ENCODE peak calls at places on chromosomes 1 and 21, in nine cellular contexts. One of them, this sample, is unnamed.

GRCh38 chr1:1371354-1371740 is 3.7 kb downstream of the AURKAIP1 start:
- DNase-seq in A549: no peak
- DNase-seq in Panc1: no peak
- DNase-seq in mesenchymal stem cell: no peak
- DNase-seq in WERI-Rb-1: no peak
- DNase-seq in fibroblast of mammary gland: peak
- DNase-seq in brain microvascular endothelial cell: no peak
- DNase-seq in left ventricle myocardium inferior: no peak
- DNase-seq in foreskin fibroblast: no peak
- DNase-seq in this sample: peak

GRCh38 chr21:38740131-38740530 is 65.6 kb upstream of the ETS2 start:
- DNase-seq in A549: no peak
- DNase-seq in Panc1: no peak
- DNase-seq in mesenchymal stem cell: peak
- DNase-seq in WERI-Rb-1: no peak
- DNase-seq in fibroblast of mammary gland: no peak
- DNase-seq in brain microvascular endothelial cell: no peak
- DNase-seq in left ventricle myocardium inferior: no peak
- DNase-seq in foreskin fibroblast: no peak
- DNase-seq in this sample: no peak

GRCh38 chr21:32867587-32867986 is 96.0 kb upstream of the PAXBP1 start:
- DNase-seq in A549: no peak
- DNase-seq in Panc1: no peak
- DNase-seq in mesenchymal stem cell: no peak
- DNase-seq in WERI-Rb-1: no peak
- DNase-seq in fibroblast of mammary gland: no peak
- DNase-seq in brain microvascular endothelial cell: no peak
- DNase-seq in left ventricle myocardium inferior: no peak
- DNase-seq in foreskin fibroblast: no peak
- DNase-seq in this sample: no peak

GRCh38 chr21:41950941-41951408 is 2.8 kb downstream of the C2CD2 start:
- DNase-seq in A549: no peak
- DNase-seq in Panc1: no peak
- DNase-seq in mesenchymal stem cell: no peak
- DNase-seq in WERI-Rb-1: peak
- DNase-seq in fibroblast of mammary gland: no peak
- DNase-seq in brain microvascular endothelial cell: no peak
- DNase-seq in left ventricle myocardium inferior: no peak
- DNase-seq in foreskin fibroblast: no peak
- DNase-seq in this sample: no peak

GRCh38 chr1:21931171-21932093 is 5.7 kb downstream of the HSPG2 start:
- DNase-seq in A549: peak
- DNase-seq in Panc1: no peak
- DNase-seq in mesenchymal stem cell: peak
- DNase-seq in WERI-Rb-1: no peak
- DNase-seq in fibroblast of mammary gland: peak
- DNase-seq in brain microvascular endothelial cell: peak
- DNase-seq in left ventricle myocardium inferior: peak
- DNase-seq in foreskin fibroblast: peak
- DNase-seq in this sample: peak

GRCh38 chr21:38753114-38754100 is 52.3 kb upstream of the ETS2 start:
- DNase-seq in A549: no peak
- DNase-seq in Panc1: no peak
- DNase-seq in mesenchymal stem cell: no peak
- DNase-seq in WERI-Rb-1: no peak
- DNase-seq in fibroblast of mammary gland: no peak
- DNase-seq in brain microvascular endothelial cell: no peak
- DNase-seq in left ventricle myocardium inferior: no peak
- DNase-seq in foreskin fibroblast: no peak
- DNase-seq in this sample: peak

GRCh38 chr1:40030528-40031135 is 9.9 kb upstream of the CAP1 start:
- DNase-seq in A549: no peak
- DNase-seq in Panc1: no peak
- DNase-seq in mesenchymal stem cell: no peak
- DNase-seq in WERI-Rb-1: no peak
- DNase-seq in fibroblast of mammary gland: peak
- DNase-seq in brain microvascular endothelial cell: peak
- DNase-seq in left ventricle myocardium inferior: no peak
- DNase-seq in foreskin fibroblast: no peak
- DNase-seq in this sample: peak

GRCh38 chr1:6241107-6241886 is 2.7 kb upstream of the HES3 start:
- DNase-seq in A549: no peak
- DNase-seq in Panc1: no peak
- DNase-seq in mesenchymal stem cell: no peak
- DNase-seq in WERI-Rb-1: no peak
- DNase-seq in fibroblast of mammary gland: no peak
- DNase-seq in brain microvascular endothelial cell: no peak
- DNase-seq in left ventricle myocardium inferior: no peak
- DNase-seq in foreskin fibroblast: no peak
- DNase-seq in this sample: no peak

GRCh38 chr1:40820251-40820797 is 36.7 kb downstream of the KCNQ4 start:
- DNase-seq in A549: no peak
- DNase-seq in Panc1: no peak
- DNase-seq in mesenchymal stem cell: no peak
- DNase-seq in WERI-Rb-1: no peak
- DNase-seq in fibroblast of mammary gland: no peak
- DNase-seq in brain microvascular endothelial cell: no peak
- DNase-seq in left ventricle myocardium inferior: no peak
- DNase-seq in foreskin fibroblast: no peak
- DNase-seq in this sample: peak

GRCh38 chr1:91744973-91745648 is 140.8 kb downstream of the TGFBR3 start:
- DNase-seq in A549: no peak
- DNase-seq in Panc1: no peak
- DNase-seq in mesenchymal stem cell: no peak
- DNase-seq in WERI-Rb-1: no peak
- DNase-seq in fibroblast of mammary gland: peak
- DNase-seq in brain microvascular endothelial cell: no peak
- DNase-seq in left ventricle myocardium inferior: peak
- DNase-seq in foreskin fibroblast: peak
- DNase-seq in this sample: no peak

GRCh38 chr1:183033205-183033604 is 10.0 kb downstream of the LAMC1 start:
- DNase-seq in A549: no peak
- DNase-seq in Panc1: no peak
- DNase-seq in mesenchymal stem cell: no peak
- DNase-seq in WERI-Rb-1: no peak
- DNase-seq in fibroblast of mammary gland: no peak
- DNase-seq in brain microvascular endothelial cell: no peak
- DNase-seq in left ventricle myocardium inferior: no peak
- DNase-seq in foreskin fibroblast: no peak
- DNase-seq in this sample: no peak

GRCh38 chr1:216175714-216176113 is 247.5 kb downstream of the USH2A start:
- DNase-seq in A549: no peak
- DNase-seq in Panc1: no peak
- DNase-seq in mesenchymal stem cell: no peak
- DNase-seq in WERI-Rb-1: peak
- DNase-seq in fibroblast of mammary gland: no peak
- DNase-seq in brain microvascular endothelial cell: no peak
- DNase-seq in left ventricle myocardium inferior: no peak
- DNase-seq in foreskin fibroblast: no peak
- DNase-seq in this sample: no peak

GRCh38 chr1:43705982-43706597 is 1.2 kb upstream of the ST3GAL3 start:
- DNase-seq in A549: no peak
- DNase-seq in Panc1: no peak
- DNase-seq in mesenchymal stem cell: peak
- DNase-seq in WERI-Rb-1: no peak
- DNase-seq in fibroblast of mammary gland: peak
- DNase-seq in brain microvascular endothelial cell: no peak
- DNase-seq in left ventricle myocardium inferior: no peak
- DNase-seq in foreskin fibroblast: no peak
- DNase-seq in this sample: no peak

GRCh38 chr1:28246427-28246832 is 10.5 kb downstream of the ATP5IF1 start:
- DNase-seq in A549: no peak
- DNase-seq in Panc1: no peak
- DNase-seq in mesenchymal stem cell: no peak
- DNase-seq in WERI-Rb-1: no peak
- DNase-seq in fibroblast of mammary gland: peak
- DNase-seq in brain microvascular endothelial cell: no peak
- DNase-seq in left ventricle myocardium inferior: no peak
- DNase-seq in foreskin fibroblast: no peak
- DNase-seq in this sample: peak

GRCh38 chr21:26515257-26515656 is 57.8 kb downstream of the CYYR1 start:
- DNase-seq in A549: no peak
- DNase-seq in Panc1: no peak
- DNase-seq in mesenchymal stem cell: no peak
- DNase-seq in WERI-Rb-1: no peak
- DNase-seq in fibroblast of mammary gland: no peak
- DNase-seq in brain microvascular endothelial cell: no peak
- DNase-seq in left ventricle myocardium inferior: no peak
- DNase-seq in foreskin fibroblast: no peak
- DNase-seq in this sample: no peak

GRCh38 chr1:228363686-228364067 is 43.0 kb downstream of the TRIM11 start:
- DNase-seq in A549: no peak
- DNase-seq in Panc1: no peak
- DNase-seq in mesenchymal stem cell: no peak
- DNase-seq in WERI-Rb-1: no peak
- DNase-seq in fibroblast of mammary gland: no peak
- DNase-seq in brain microvascular endothelial cell: no peak
- DNase-seq in left ventricle myocardium inferior: peak
- DNase-seq in foreskin fibroblast: no peak
- DNase-seq in this sample: no peak

GRCh38 chr1:160853756-160854155 is 8.9 kb downstream of the CD244 start:
- DNase-seq in A549: no peak
- DNase-seq in Panc1: no peak
- DNase-seq in mesenchymal stem cell: no peak
- DNase-seq in WERI-Rb-1: no peak
- DNase-seq in fibroblast of mammary gland: no peak
- DNase-seq in brain microvascular endothelial cell: no peak
- DNase-seq in left ventricle myocardium inferior: no peak
- DNase-seq in foreskin fibroblast: no peak
- DNase-seq in this sample: no peak

DNA sequence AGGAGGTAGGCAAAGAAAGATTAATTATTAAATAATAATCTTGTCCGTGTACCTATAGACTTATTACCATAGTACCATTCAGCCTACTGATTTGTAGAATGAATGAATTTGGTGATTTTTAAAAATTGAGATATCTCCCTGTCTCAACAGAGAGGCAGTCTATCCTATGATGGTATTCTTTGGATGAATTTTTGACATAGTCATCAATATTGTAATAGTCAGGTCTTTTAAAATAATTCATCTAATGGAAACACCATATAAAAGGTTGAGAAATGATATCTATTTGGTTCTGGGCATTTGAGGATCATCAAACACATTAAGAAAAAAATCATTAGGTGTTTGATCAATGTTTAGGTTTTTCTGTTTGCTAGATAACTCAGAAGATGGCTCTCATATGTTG is 35.6 kb upstream of the MAB21L3 start:
- DNase-seq in A549: no peak
- DNase-seq in Panc1: no peak
- DNase-seq in mesenchymal stem cell: no peak
- DNase-seq in WERI-Rb-1: no peak
- DNase-seq in fibroblast of mammary gland: no peak
- DNase-seq in brain microvascular endothelial cell: no peak
- DNase-seq in left ventricle myocardium inferior: no peak
- DNase-seq in foreskin fibroblast: no peak
- DNase-seq in this sample: no peak
- H3K4me3 ChIP-seq in A549: no peak
- H3K4me3 ChIP-seq in Panc1: no peak
- H3K4me3 ChIP-seq in mesenchymal stem cell: no peak
- H3K4me3 ChIP-seq in WERI-Rb-1: no peak
- H3K4me3 ChIP-seq in fibroblast of mammary gland: no peak
- H3K4me3 ChIP-seq in brain microvascular endothelial cell: no peak
- H3K4me3 ChIP-seq in left ventricle myocardium inferior: no peak
- H3K4me3 ChIP-seq in foreskin fibroblast: no peak
- H3K4me3 ChIP-seq in this sample: no peak

DNA sequence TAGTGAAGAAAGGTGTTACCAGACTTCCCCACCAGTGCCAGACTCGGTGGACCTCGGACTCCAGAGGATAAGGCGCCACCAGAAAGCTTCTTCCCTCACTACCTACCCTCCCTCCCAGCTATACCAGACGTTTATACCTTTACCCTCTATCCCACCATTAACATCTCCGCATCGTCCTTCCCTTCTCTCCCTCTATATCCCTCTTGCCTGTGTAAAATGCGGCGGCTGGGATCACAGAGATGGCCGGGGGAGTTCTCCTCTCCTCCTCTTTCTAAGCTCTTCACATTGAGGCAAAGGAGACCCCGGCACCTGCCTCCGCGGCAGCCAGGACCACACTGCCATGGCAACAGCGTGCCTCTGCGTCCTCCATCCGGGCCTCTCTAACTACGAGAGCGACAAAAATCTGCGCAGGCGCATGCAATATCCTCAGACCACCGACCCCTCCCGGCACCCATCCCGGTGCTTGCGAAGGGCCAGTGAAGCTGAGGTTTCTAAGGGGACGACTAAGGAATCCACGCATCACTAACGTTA is at the start of gene CCDC181:
- DNase-seq in A549: peak
- DNase-seq in Panc1: peak
- DNase-seq in mesenchymal stem cell: peak
- DNase-seq in WERI-Rb-1: peak
- DNase-seq in fibroblast of mammary gland: peak
- DNase-seq in brain microvascular endothelial cell: peak
- DNase-seq in left ventricle myocardium inferior: peak
- DNase-seq in foreskin fibroblast: peak
- DNase-seq in this sample: peak
- H3K4me3 ChIP-seq in A549: peak
- H3K4me3 ChIP-seq in Panc1: peak
- H3K4me3 ChIP-seq in mesenchymal stem cell: peak
- H3K4me3 ChIP-seq in WERI-Rb-1: peak
- H3K4me3 ChIP-seq in fibroblast of mammary gland: peak
- H3K4me3 ChIP-seq in brain microvascular endothelial cell: peak
- H3K4me3 ChIP-seq in left ventricle myocardium inferior: peak
- H3K4me3 ChIP-seq in foreskin fibroblast: peak
- H3K4me3 ChIP-seq in this sample: peak

GRCh38 chr1:115764541-115764940 is 4.0 kb downstream of the CASQ2 start:
- DNase-seq in A549: peak
- DNase-seq in Panc1: no peak
- DNase-seq in mesenchymal stem cell: peak
- DNase-seq in WERI-Rb-1: peak
- DNase-seq in fibroblast of mammary gland: peak
- DNase-seq in brain microvascular endothelial cell: peak
- DNase-seq in left ventricle myocardium inferior: no peak
- DNase-seq in foreskin fibroblast: peak
- DNase-seq in this sample: peak
- H3K4me3 ChIP-seq in A549: no peak
- H3K4me3 ChIP-seq in Panc1: no peak
- H3K4me3 ChIP-seq in mesenchymal stem cell: no peak
- H3K4me3 ChIP-seq in WERI-Rb-1: no peak
- H3K4me3 ChIP-seq in fibroblast of mammary gland: no peak
- H3K4me3 ChIP-seq in brain microvascular endothelial cell: no peak
- H3K4me3 ChIP-seq in left ventricle myocardium inferior: peak
- H3K4me3 ChIP-seq in foreskin fibroblast: no peak
- H3K4me3 ChIP-seq in this sample: no peak

DNA sequence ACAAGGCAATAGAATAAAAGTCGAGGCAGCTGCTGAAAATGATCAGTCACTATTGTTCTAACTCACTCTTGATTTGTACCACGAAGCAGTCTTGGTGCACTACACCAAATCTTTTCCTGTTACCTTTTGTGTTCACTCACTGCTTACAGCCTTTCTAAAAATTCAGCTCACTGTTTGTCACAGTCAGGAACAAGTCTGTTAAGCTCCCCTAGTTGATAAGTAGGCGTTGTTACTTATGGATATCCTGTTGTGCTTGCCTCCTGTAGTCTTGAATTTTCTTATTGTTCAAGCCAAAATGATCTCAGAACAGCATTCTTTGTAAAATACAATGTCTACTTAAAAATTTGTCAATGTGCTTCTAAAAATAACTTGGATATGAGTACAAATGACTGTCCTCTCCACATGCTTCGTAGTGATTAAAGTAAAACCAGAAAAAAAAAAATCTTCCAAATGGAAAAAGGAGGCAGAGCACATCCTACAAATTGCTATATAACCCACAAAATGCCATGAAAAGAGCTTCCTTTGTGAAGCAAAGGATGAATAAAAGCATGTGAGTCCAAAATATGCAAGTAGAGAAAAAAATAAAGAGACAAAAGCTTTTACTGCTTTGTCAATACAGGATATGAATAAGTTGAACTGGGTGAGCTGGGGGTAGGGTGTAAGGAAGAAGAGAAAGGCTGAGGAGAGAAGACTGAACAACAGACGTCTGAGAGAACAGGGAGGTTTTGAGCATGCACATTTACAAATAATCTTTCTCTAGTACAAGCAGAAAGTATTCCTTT is 228.9 kb upstream of the ADGRL4 start:
- DNase-seq in A549: no peak
- DNase-seq in Panc1: no peak
- DNase-seq in mesenchymal stem cell: peak
- DNase-seq in WERI-Rb-1: no peak
- DNase-seq in fibroblast of mammary gland: peak
- DNase-seq in brain microvascular endothelial cell: no peak
- DNase-seq in left ventricle myocardium inferior: no peak
- DNase-seq in foreskin fibroblast: peak
- DNase-seq in this sample: no peak
- H3K4me3 ChIP-seq in A549: no peak
- H3K4me3 ChIP-seq in Panc1: no peak
- H3K4me3 ChIP-seq in mesenchymal stem cell: peak
- H3K4me3 ChIP-seq in WERI-Rb-1: no peak
- H3K4me3 ChIP-seq in fibroblast of mammary gland: no peak
- H3K4me3 ChIP-seq in brain microvascular endothelial cell: no peak
- H3K4me3 ChIP-seq in left ventricle myocardium inferior: no peak
- H3K4me3 ChIP-seq in foreskin fibroblast: no peak
- H3K4me3 ChIP-seq in this sample: no peak